ENCODE peak calls at places on chromosomes 11 and 22, in six cellular contexts. Y is NCI-H2171 treated with DMSO at 0.1 percent for 48 hours, B is EL, M is kidney, N is HTR-8/SVneo, A is mucosa of gallbladder. G is an unnamed sample.

GRCh38 chr11:32852142-32852541 is 22.4 kb downstream of the PRRG4 start:
- DNase-seq in A (no peak), B (peak), M (no peak), Y (no peak), N (no peak), G (no peak)

GRCh38 chr11:2574043-2574552 is 125.7 kb downstream of the KCNQ1OT1 start:
- DNase-seq in M (peak), B (no peak), N (no peak), Y (no peak), A (no peak), G (no peak)

GRCh38 chr11:72259490-72259889 is 15.5 kb upstream of the PHOX2A start:
- DNase-seq in B (no peak), A (no peak), N (no peak), Y (no peak), M (no peak), G (no peak)

GRCh38 chr11:61601512-61601911 is 20.6 kb upstream of the SYT7 start:
- DNase-seq in Y (no peak), B (no peak), A (no peak), N (no peak), M (no peak), G (no peak)

GRCh38 chr11:74055938-74056337 is 47.1 kb upstream of the UCP3 start:
- DNase-seq in M (no peak), B (peak), N (peak), Y (no peak), A (no peak), G (no peak)

GRCh38 chr11:14179126-14179820 is 179.7 kb downstream of the RRAS2 start:
- DNase-seq in A (no peak), B (peak), Y (no peak), M (no peak), N (no peak), G (no peak)

GRCh38 chr11:102882389-102883024 is 7.7 kb upstream of the MMP12 start:
- DNase-seq in M (no peak), B (peak), Y (no peak), N (no peak), A (no peak), G (peak)

GRCh38 chr11:19259487-19260345 is 19.0 kb upstream of the E2F8 start:
- DNase-seq in N (peak), A (peak), Y (peak), B (peak), M (peak), G (peak)

GRCh38 chr11:63573881-63574855 is 11.0 kb upstream of the PLAAT2 start:
- DNase-seq in Y (no peak), A (peak), N (no peak), M (no peak), B (peak), G (no peak)

GRCh38 chr11:59186130-59186594 is 14.2 kb downstream of the DTX4 start:
- DNase-seq in A (peak), M (no peak), N (peak), B (peak), Y (no peak), G (peak)

GRCh38 chr11:113138731-113139130 is 175.7 kb upstream of the TTC12 start:
- DNase-seq in B (no peak), M (no peak), Y (peak), N (no peak), A (no peak), G (no peak)

GRCh38 chr11:76903325-76903724 is 42.6 kb downstream of the ACER3 start:
- DNase-seq in N (no peak), M (no peak), A (no peak), B (no peak), Y (no peak), G (no peak)

GRCh38 chr22:45290410-45290936 is 5.7 kb downstream of the UPK3A start:
- DNase-seq in N (peak), A (peak), B (peak), M (no peak), Y (peak), G (no peak)

GRCh38 chr11:134750619-134751018 is 338.6 kb upstream of the B3GAT1 start:
- DNase-seq in B (no peak), Y (no peak), A (peak), N (no peak), M (no peak), G (no peak)

GRCh38 chr11:126992065-126992803 is 8.3 kb downstream of the KIRREL3 start:
- DNase-seq in M (no peak), N (peak), B (peak), A (no peak), Y (no peak), G (no peak)

GRCh38 chr11:17430616-17431015 is 42.2 kb upstream of the KCNJ11 start:
- DNase-seq in M (no peak), Y (no peak), A (no peak), N (no peak), B (no peak), G (no peak)

GRCh38 chr11:12205330-12205729 is 94.9 kb downstream of the MICAL2 start:
- DNase-seq in B (peak), Y (no peak), M (no peak), N (no peak), A (no peak), G (no peak)

GRCh38 chr11:59176330-59176729 is 4.4 kb downstream of the DTX4 start:
- DNase-seq in Y (no peak), A (no peak), N (no peak), B (no peak), M (no peak), G (no peak)

GRCh38 chr11:96314326-96315050 is 28.5 kb downstream of the MAML2 start:
- DNase-seq in B (peak), Y (no peak), A (peak), N (no peak), M (no peak), G (no peak)

G was measured in NAMALWA.